ENCODE peak calls at places on chromosomes 12 and 14, in four cellular contexts. Q is WTC11, J is K562, D is GM12878. R is an unnamed sample.

GRCh38 chr12:11576104-11576503 is 73.4 kb upstream of the ETV6 start:
- DNase-seq in Q (no peak), J (no peak), D (peak), R (no peak)

GRCh38 chr14:58875613-58876012 is 237.9 kb downstream of the DACT1 start:
- DNase-seq in Q (no peak), J (no peak), D (no peak), R (no peak)

GRCh38 chr14:95452176-95452889 is 64.1 kb downstream of the SYNE3 start:
- DNase-seq in Q (peak), J (no peak), D (no peak), R (peak)

GRCh38 chr14:81371802-81372201 is 28.3 kb downstream of the STON2 start:
- DNase-seq in Q (no peak), J (no peak), D (no peak), R (no peak)

GRCh38 chr12:3315201-3315661 is 175.8 kb upstream of the PRMT8 start:
- DNase-seq in Q (no peak), J (no peak), D (no peak), R (no peak)

GRCh38 chr14:92747701-92748258 is 647 bp downstream of the LGMN start:
- DNase-seq in Q (no peak), J (no peak), D (no peak), R (peak)

GRCh38 chr12:121611306-121611705 is 15.0 kb upstream of the ORAI1 start:
- DNase-seq in Q (peak), J (peak), D (no peak), R (no peak)

GRCh38 chr12:107650977-107651376 is 34.6 kb upstream of the PWP1 start:
- DNase-seq in Q (no peak), J (no peak), D (no peak), R (no peak)

GRCh38 chr12:48686615-48687334 is 4.7 kb upstream of the KANSL2 start:
- DNase-seq in Q (no peak), J (no peak), D (no peak), R (no peak)

GRCh38 chr12:24307716-24308335 is 358.4 kb upstream of the SOX5 start:
- DNase-seq in Q (no peak), J (no peak), D (no peak), R (no peak)

GRCh38 chr14:76434220-76434619 is 58.3 kb downstream of the ESRRB start:
- DNase-seq in Q (no peak), J (no peak), D (no peak), R (no peak)

GRCh38 chr12:114611145-114612018 is 72.6 kb downstream of the TBX3 start:
- DNase-seq in Q (no peak), J (no peak), D (no peak), R (peak)

GRCh38 chr14:100906420-100906819 is 2.9 kb upstream of the RTL1 start:
- DNase-seq in Q (peak), J (peak), D (no peak), R (no peak)

GRCh38 chr12:96371787-96372699 is 28.2 kb downstream of the CDK17 start:
- DNase-seq in Q (no peak), J (no peak), D (no peak), R (no peak)

GRCh38 chr12:52352951-52353350 is 14.3 kb downstream of the KRT85 start:
- DNase-seq in Q (no peak), J (no peak), D (no peak), R (no peak)

GRCh38 chr14:100660498-100661339 is 66.0 kb upstream of the DLK1 start:
- DNase-seq in Q (no peak), J (no peak), D (no peak), R (peak)

GRCh38 chr14:99538275-99538674 is 57.1 kb downstream of the CCNK start:
- DNase-seq in Q (no peak), J (no peak), D (no peak), R (no peak)

GRCh38 chr14:53845813-53846693 is 110.6 kb downstream of the BMP4 start:
- DNase-seq in Q (no peak), J (no peak), D (no peak), R (peak)

GRCh38 chr14:53124778-53125177 is 28.3 kb downstream of the DDHD1 start:
- DNase-seq in Q (no peak), J (no peak), D (no peak), R (no peak)

GRCh38 chr14:91116913-91117588 is 3.2 kb downstream of the DGLUCY start:
- DNase-seq in Q (no peak), J (no peak), D (no peak), R (no peak)

GRCh38 chr12:713281-713875 is 39.0 kb upstream of the WNK1 start:
- DNase-seq in Q (no peak), J (no peak), D (no peak), R (no peak)

GRCh38 chr12:106303202-106303820 is 778 bp downstream of the TCP11L2 start:
- DNase-seq in Q (peak), J (peak), D (no peak), R (peak)

GRCh38 chr14:34322940-34323418 is 139.1 kb downstream of the SPTSSA start:
- DNase-seq in Q (peak), J (peak), D (no peak), R (peak)

GRCh38 chr12:114817491-114818440 is 133.8 kb upstream of the TBX3 start:
- DNase-seq in Q (no peak), J (no peak), D (no peak), R (no peak)

GRCh38 chr14:102049258-102050025 is 37.4 kb downstream of the HSP90AA1 start:
- DNase-seq in Q (no peak), J (no peak), D (no peak), R (no peak)

GRCh38 chr12:64746663-64747062 is 12.5 kb downstream of the GNS start:
- DNase-seq in Q (no peak), J (no peak), D (no peak), R (no peak)

GRCh38 chr12:34402228-34402898 is 380.1 kb downstream of the ALG10 start:
- DNase-seq in Q (no peak), J (peak), D (no peak), R (no peak)

GRCh38 chr12:130198026-130198662 is 35.9 kb downstream of the FZD10 start:
- DNase-seq in Q (no peak), J (no peak), D (no peak), R (no peak)

GRCh38 chr12:124753230-124753595 is 110.5 kb downstream of the SCARB1 start:
- DNase-seq in Q (no peak), J (no peak), D (no peak), R (no peak)

GRCh38 chr12:122967151-122967550 is 888 bp upstream of the ABCB9 start:
- DNase-seq in Q (no peak), J (no peak), D (no peak), R (no peak)

GRCh38 chr14:100709252-100709955 is 17.3 kb upstream of the DLK1 start:
- DNase-seq in Q (peak), J (no peak), D (no peak), R (no peak)

GRCh38 chr14:91105673-91106072 is 8.2 kb upstream of the DGLUCY start:
- DNase-seq in Q (no peak), J (no peak), D (no peak), R (no peak)

GRCh38 chr14:90676859-90677258 is 139.4 kb downstream of the TTC7B start:
- DNase-seq in Q (no peak), J (no peak), D (no peak), R (no peak)

GRCh38 chr12:65565601-65566560 is 258.4 kb upstream of the HMGA2 start:
- DNase-seq in Q (no peak), J (peak), D (no peak), R (no peak)

GRCh38 chr12:68971404-68971803 is 38.4 kb upstream of the CPM start:
- DNase-seq in Q (no peak), J (no peak), D (no peak), R (no peak)

DNA sequence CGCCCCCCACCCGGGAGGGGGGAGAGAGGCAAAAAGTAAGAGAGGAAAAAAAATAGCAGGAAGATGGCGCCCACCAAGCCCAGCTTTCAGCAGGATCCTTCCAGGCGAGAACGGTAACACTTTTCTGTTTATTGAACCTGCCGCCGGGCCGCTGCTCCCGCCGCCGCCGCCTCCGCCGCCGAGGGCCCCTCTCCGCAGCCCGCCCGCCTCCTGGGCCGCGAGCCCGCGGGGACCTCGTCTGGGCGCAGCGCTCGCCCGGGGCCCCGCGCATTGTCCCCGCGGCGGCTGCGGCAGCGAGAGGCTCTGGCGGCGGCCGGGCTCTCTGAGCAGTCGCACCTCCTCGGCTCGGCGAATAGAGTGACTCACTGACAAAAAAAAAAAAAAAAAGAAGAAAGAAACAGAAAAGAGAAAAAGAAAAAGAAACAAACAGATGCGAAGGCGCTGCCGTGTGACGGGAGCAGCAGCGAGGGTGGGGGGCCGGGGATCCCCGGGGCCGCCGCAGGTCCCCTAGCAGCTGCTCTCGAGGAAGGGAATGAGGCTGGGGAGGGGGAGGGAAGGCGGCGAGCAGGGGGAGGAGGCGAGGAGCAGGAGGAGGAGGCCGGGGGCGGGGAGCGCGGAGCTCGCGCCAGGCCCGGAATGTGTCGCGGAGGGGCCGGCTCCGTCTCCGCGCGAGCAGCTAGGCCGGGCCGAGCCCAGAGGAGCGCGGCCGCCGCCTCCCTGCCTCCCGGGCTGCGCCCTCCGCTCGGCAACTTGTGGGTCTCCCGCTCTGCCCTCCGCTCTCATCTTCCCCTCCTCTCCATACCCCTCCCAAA is 781 bp downstream of the NPAS3 start:
- DNase-seq in Q (peak), J (no peak), D (no peak), R (no peak)
- TF ChIP-seq MAX in Q (no peak), J (no peak), D (no peak), R (no peak)

GRCh38 chr12:19208456-19208855 is 78.9 kb downstream of the PLEKHA5 start:
- DNase-seq in Q (no peak), J (no peak), D (no peak), R (no peak)
- TF ChIP-seq TCF7 in Q (no peak), J (no peak), D (no peak), R (no peak)

DNA sequence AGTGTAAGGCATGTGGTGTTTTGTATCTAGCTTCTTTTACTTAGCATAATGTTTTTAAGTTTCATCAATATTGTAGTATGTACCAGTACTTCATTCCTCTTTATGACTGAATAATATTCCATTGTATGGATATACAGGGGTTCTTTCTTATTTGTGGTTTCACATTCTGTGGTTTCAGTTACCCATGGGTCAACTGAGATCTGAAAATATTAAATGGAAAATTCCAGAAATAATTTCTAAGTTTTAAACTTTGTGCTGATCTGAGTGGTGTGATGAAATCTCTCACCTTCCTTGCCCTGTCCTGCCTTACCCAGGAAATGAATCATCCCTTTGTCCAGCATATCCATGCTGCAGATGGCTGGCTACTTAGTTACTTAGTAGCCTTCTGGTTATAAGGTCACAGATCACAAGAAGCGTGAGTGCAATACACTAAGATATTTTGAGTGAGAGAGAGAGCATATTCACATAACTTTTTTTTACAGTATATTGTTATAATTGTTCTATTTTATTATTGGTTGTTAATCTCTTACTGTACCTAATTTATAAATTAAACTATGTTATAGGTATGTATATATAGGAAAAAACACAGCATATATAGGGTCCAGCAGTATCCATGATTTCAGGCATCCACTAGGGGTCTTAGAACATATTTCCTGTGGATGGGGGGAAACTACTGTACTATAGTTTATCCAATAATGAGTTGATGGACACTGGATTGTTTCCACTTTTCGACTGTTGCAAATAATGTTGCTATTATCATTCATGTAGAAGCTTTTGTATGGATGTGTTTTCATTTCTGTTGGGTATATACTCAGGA is 59.6 kb upstream of the LRTM2 start:
- DNase-seq in Q (no peak), J (no peak), D (no peak), R (peak)
- TF ChIP-seq MAX in Q (no peak), J (no peak), D (no peak), R (peak)

GRCh38 chr12:27781680-27782079 is 1.6 kb upstream of the MANSC4 start:
- DNase-seq in Q (no peak), J (no peak), D (no peak), R (no peak)
- TF ChIP-seq TCF7 in Q (no peak), J (no peak), D (no peak), R (no peak)

GRCh38 chr14:52068741-52069616 is at the start of gene NID2:
- DNase-seq in Q (peak), J (peak), D (no peak), R (peak)

GRCh38 chr14:52069617-52070431 is 965 bp upstream of the NID2 start:
- DNase-seq in Q (peak), J (no peak), D (no peak), R (no peak)

GRCh38 chr14:52071675-52072074 is 2.8 kb upstream of the NID2 start:
- DNase-seq in Q (no peak), J (no peak), D (no peak), R (no peak)

GRCh38 chr14:52064174-52064573 is 4.7 kb downstream of the NID2 start:
- DNase-seq in Q (no peak), J (no peak), D (no peak), R (no peak)

GRCh38 chr14:52067873-52068740 is 752 bp downstream of the NID2 start:
- DNase-seq in Q (peak), J (no peak), D (no peak), R (no peak)
- TF ChIP-seq MAX in Q (peak), J (no peak), D (no peak), R (no peak)

GRCh38 chr12:27673285-27673684 is 23.0 kb upstream of the REP15 start:
- DNase-seq in Q (no peak), J (no peak), D (no peak), R (no peak)
- TF ChIP-seq TCF7 in Q (no peak), J (no peak), D (no peak), R (no peak)

GRCh38 chr14:45949479-45949878 is 696.5 kb upstream of the MIS18BP1 start:
- DNase-seq in Q (no peak), J (no peak), D (no peak), R (no peak)
- TF ChIP-seq MAX in Q (no peak), J (no peak), D (no peak), R (no peak)

GRCh38 chr12:93539821-93540220 is 32.7 kb upstream of the SOCS2 start:
- DNase-seq in Q (no peak), J (no peak), D (no peak), R (no peak)

GRCh38 chr12:93536111-93536765 is 36.2 kb upstream of the SOCS2 start:
- DNase-seq in Q (no peak), J (no peak), D (no peak), R (no peak)

GRCh38 chr12:93536766-93537515 is 35.5 kb upstream of the SOCS2 start:
- DNase-seq in Q (no peak), J (no peak), D (peak), R (no peak)

GRCh38 chr12:93540506-93540905 is 32.0 kb upstream of the SOCS2 start:
- DNase-seq in Q (no peak), J (no peak), D (no peak), R (no peak)

DNA sequence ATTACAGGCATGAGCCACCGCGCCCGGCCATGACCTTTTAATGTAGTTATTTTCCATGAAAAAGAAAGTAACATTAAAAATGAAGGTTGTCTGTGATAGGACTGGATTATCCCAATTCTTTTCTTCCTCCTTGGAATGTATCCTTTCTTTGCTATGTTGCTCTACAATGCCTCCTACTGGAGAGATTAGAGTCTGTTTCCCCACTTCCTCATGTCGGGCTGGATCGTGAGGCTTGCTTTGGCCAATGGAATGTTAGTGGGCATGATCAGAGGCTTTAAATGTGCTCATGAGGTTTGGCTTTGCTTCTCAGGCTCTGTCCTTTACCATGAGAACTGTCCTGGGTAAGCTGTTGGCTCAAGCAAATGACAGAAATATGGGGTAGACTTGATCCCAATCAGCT is 34.7 kb upstream of the SOCS2 start:
- DNase-seq in Q (no peak), J (peak), D (no peak), R (no peak)
- TF ChIP-seq TCF7 in Q (no peak), J (no peak), D (no peak), R (no peak)